ENCODE peak calls at places on chromosome 4, in eight cellular contexts. J is NCI-H2171; W is NCI-H2029 treated with DMSO at 0.1 percent for 48 hours; E is AG04450; L is BJ; U is Jurkat, Clone E6-1; K is T-helper 17 cell; G is hypothalamus. S is an unnamed sample.
A peak's percentile ranks its signal among the peaks of the same experiment; 100 is the strongest.

GRCh38 chr4:149884046-149884445 is 68.4 kb upstream of the IQCM start:
- DNase-seq in J (no peak), W (no peak), E (no peak), L (no peak), U (no peak), K (no peak), G (no peak), S (no peak)

GRCh38 chr4:121514443-121514842 is 133.6 kb upstream of the QRFPR start:
- DNase-seq in J (no peak), W (no peak), E (no peak), L (no peak), U (no peak), K (no peak), G (no peak), S (no peak)

GRCh38 chr4:163492951-163493504 is 1.5 kb upstream of the TMA16 start:
- DNase-seq in J (no peak), W (no peak), E (no peak), L (no peak), U (peak; percentile 38), K (no peak), G (no peak), S (no peak)

GRCh38 chr4:152460488-152460887 is 75.4 kb downstream of the FBXW7 start:
- DNase-seq in J (no peak), W (no peak), E (peak; percentile 43), L (peak; percentile 26), U (no peak), K (no peak), G (no peak), S (no peak)

GRCh38 chr4:184163813-184164212 is 53.9 kb downstream of the ENPP6 start:
- DNase-seq in J (no peak), W (peak; percentile 0), E (no peak), L (no peak), U (no peak), K (no peak), G (peak; percentile 32), S (no peak)

GRCh38 chr4:105934381-105934780 is 39.1 kb downstream of the NPNT start:
- DNase-seq in J (no peak), W (no peak), E (no peak), L (no peak), U (no peak), K (no peak), G (no peak), S (no peak)

GRCh38 chr4:42397256-42397634 is at the start of gene SHISA3:
- DNase-seq in J (no peak), W (no peak), E (no peak), L (no peak), U (peak; percentile 23), K (no peak), G (no peak), S (no peak)

GRCh38 chr4:87657525-87657924 is 7.4 kb downstream of the DMP1 start:
- DNase-seq in J (no peak), W (no peak), E (no peak), L (no peak), U (no peak), K (no peak), G (no peak), S (no peak)

GRCh38 chr4:178309890-178310289 is 867.7 kb upstream of the AGA start:
- DNase-seq in J (no peak), W (no peak), E (no peak), L (no peak), U (no peak), K (no peak), G (no peak), S (no peak)

GRCh38 chr4:54165438-54165837 is 63.7 kb upstream of the PDGFRA start:
- DNase-seq in J (no peak), W (no peak), E (peak; percentile 78), L (peak; percentile 92), U (no peak), K (no peak), G (no peak), S (no peak)

GRCh38 chr4:122625156-122625555 is 4.3 kb upstream of the IL21 start:
- DNase-seq in J (no peak), W (no peak), E (no peak), L (no peak), U (no peak), K (no peak), G (no peak), S (no peak)

GRCh38 chr4:113636438-113636818 is 125.1 kb downstream of the CAMK2D start:
- DNase-seq in J (no peak), W (no peak), E (no peak), L (no peak), U (peak; percentile 41), K (no peak), G (no peak), S (no peak)

GRCh38 chr4:25377572-25377882 is 464 bp downstream of the ANAPC4 start:
- DNase-seq in J (no peak), W (no peak), E (no peak), L (no peak), U (no peak), K (no peak), G (no peak), S (no peak)

GRCh38 chr4:35725131-35725530 is 519.2 kb downstream of the ARAP2 start:
- DNase-seq in J (no peak), W (no peak), E (no peak), L (no peak), U (peak; percentile 10), K (no peak), G (no peak), S (no peak)

GRCh38 chr4:25425361-25425760 is 48.3 kb downstream of the ANAPC4 start:
- DNase-seq in J (no peak), W (no peak), E (no peak), L (no peak), U (no peak), K (no peak), G (no peak), S (no peak)

GRCh38 chr4:53119685-53120084 is 246.2 kb downstream of the SCFD2 start:
- DNase-seq in J (no peak), W (no peak), E (peak; percentile 36), L (no peak), U (no peak), K (no peak), G (no peak), S (no peak)

GRCh38 chr4:43754566-43754965 is 694.0 kb downstream of the KCTD8 start:
- DNase-seq in J (peak; percentile 20), W (no peak), E (no peak), L (no peak), U (no peak), K (no peak), G (no peak), S (no peak)

GRCh38 chr4:162164881-162165528 is 1.2 kb upstream of the FSTL5 start:
- DNase-seq in J (no peak), W (no peak), E (no peak), L (no peak), U (no peak), K (no peak), G (no peak), S (no peak)

GRCh38 chr4:2850966-2851782 is 7.5 kb downstream of the ADD1 start:
- DNase-seq in J (no peak), W (no peak), E (no peak), L (no peak), U (peak; percentile 80), K (no peak), G (no peak), S (no peak)

GRCh38 chr4:121675715-121676114 is 21.1 kb downstream of the ANXA5 start:
- DNase-seq in J (no peak), W (no peak), E (no peak), L (no peak), U (no peak), K (no peak), G (no peak), S (no peak)

GRCh38 chr4:6925357-6925836 is 15.8 kb downstream of the TBC1D14 start:
- DNase-seq in J (no peak), W (no peak), E (no peak), L (no peak), U (no peak), K (no peak), G (no peak), S (no peak)

GRCh38 chr4:139557506-139558110 is 1.6 kb upstream of the SETD7 start:
- DNase-seq in J (no peak), W (no peak), E (no peak), L (no peak), U (no peak), K (no peak), G (no peak), S (no peak)

GRCh38 chr4:146638801-146639351 is at the start of gene POU4F2:
- DNase-seq in J (no peak), W (no peak), E (no peak), L (no peak), U (no peak), K (no peak), G (no peak), S (no peak)

GRCh38 chr4:115424852-115425251 is 311.4 kb upstream of the NDST4 start:
- DNase-seq in J (no peak), W (no peak), E (no peak), L (no peak), U (no peak), K (no peak), G (no peak), S (no peak)

GRCh38 chr4:43264730-43265129 is 372.2 kb downstream of the GRXCR1 start:
- DNase-seq in J (no peak), W (no peak), E (no peak), L (no peak), U (no peak), K (no peak), G (no peak), S (no peak)

GRCh38 chr4:190017357-190018200 is 9.5 kb downstream of the FRG2 start:
- DNase-seq in J (no peak), W (no peak), E (no peak), L (no peak), U (no peak), K (no peak), G (no peak), S (no peak)

GRCh38 chr4:72568959-72569718 is at the start of gene ADAMTS3:
- DNase-seq in J (peak; percentile 3), W (no peak), E (peak; percentile 15), L (no peak), U (no peak), K (peak; percentile 8), G (peak; percentile 34), S (peak; percentile 5)

GRCh38 chr4:69888336-69888735 is 28.4 kb upstream of the SULT1E1 start:
- DNase-seq in J (no peak), W (no peak), E (no peak), L (no peak), U (no peak), K (no peak), G (no peak), S (no peak)

GRCh38 chr4:169070071-169070894 is 60.2 kb upstream of the CBR4 start:
- DNase-seq in J (no peak), W (peak; percentile 82), E (no peak), L (peak; percentile 77), U (no peak), K (no peak), G (no peak), S (peak; percentile 75)

GRCh38 chr4:156779774-156780173 is 191.8 kb downstream of the PDGFC start:
- DNase-seq in J (no peak), W (no peak), E (peak; percentile 78), L (peak; percentile 68), U (no peak), K (no peak), G (no peak), S (no peak)

GRCh38 chr4:102687982-102688433 is 72.8 kb downstream of the MANBA start:
- DNase-seq in J (no peak), W (no peak), E (no peak), L (no peak), U (no peak), K (no peak), G (no peak), S (no peak)

GRCh38 chr4:7828011-7828720 is 111.5 kb downstream of the AFAP1 start:
- DNase-seq in J (no peak), W (peak; percentile 22), E (peak; percentile 97), L (peak; percentile 100), U (peak; percentile 37), K (peak; percentile 40), G (no peak), S (no peak)

GRCh38 chr4:16655140-16655539 is 243.3 kb downstream of the LDB2 start:
- DNase-seq in J (no peak), W (no peak), E (no peak), L (no peak), U (no peak), K (no peak), G (no peak), S (no peak)

GRCh38 chr4:37389967-37390580 is 145.5 kb downstream of the NWD2 start:
- DNase-seq in J (no peak), W (peak; percentile 8), E (no peak), L (no peak), U (peak; percentile 63), K (no peak), G (no peak), S (no peak)